ENCODE peak calls at places on chromosomes 7 and 10, in eight cellular contexts. One of them, this sample, is unnamed.

GRCh38 chr7:94088560-94088959 is 84.4 kb upstream of the BET1 start:
- DNase-seq in cardiac fibroblast: peak; percentile 33
- DNase-seq in lower leg skin: no peak
- DNase-seq in tibial artery: no peak
- DNase-seq in AG09309: no peak
- DNase-seq in IMR-90: peak; percentile 57
- DNase-seq in mammary epithelial cell: no peak
- DNase-seq in B cell: no peak
- DNase-seq in this sample: no peak

GRCh38 chr7:4361774-4362173 is 320.3 kb upstream of the FOXK1 start:
- DNase-seq in cardiac fibroblast: no peak
- DNase-seq in lower leg skin: peak; percentile 8
- DNase-seq in tibial artery: no peak
- DNase-seq in AG09309: no peak
- DNase-seq in IMR-90: no peak
- DNase-seq in mammary epithelial cell: no peak
- DNase-seq in B cell: no peak
- DNase-seq in this sample: no peak

GRCh38 chr10:112720178-112720577 is 229.9 kb upstream of the TCF7L2 start:
- DNase-seq in cardiac fibroblast: no peak
- DNase-seq in lower leg skin: no peak
- DNase-seq in tibial artery: no peak
- DNase-seq in AG09309: no peak
- DNase-seq in IMR-90: no peak
- DNase-seq in mammary epithelial cell: no peak
- DNase-seq in B cell: no peak
- DNase-seq in this sample: no peak

GRCh38 chr7:5234852-5235831 is 45.1 kb downstream of the WIPI2 start:
- DNase-seq in cardiac fibroblast: no peak
- DNase-seq in lower leg skin: no peak
- DNase-seq in tibial artery: no peak
- DNase-seq in AG09309: peak; percentile 1
- DNase-seq in IMR-90: peak; percentile 16
- DNase-seq in mammary epithelial cell: peak; percentile 41
- DNase-seq in B cell: no peak
- DNase-seq in this sample: no peak

GRCh38 chr7:36658603-36659516 is 65.4 kb downstream of the AOAH start:
- DNase-seq in cardiac fibroblast: peak; percentile 77
- DNase-seq in lower leg skin: no peak
- DNase-seq in tibial artery: no peak
- DNase-seq in AG09309: peak; percentile 92
- DNase-seq in IMR-90: peak; percentile 94
- DNase-seq in mammary epithelial cell: peak; percentile 97
- DNase-seq in B cell: no peak
- DNase-seq in this sample: peak; percentile 16

GRCh38 chr7:158030071-158030470 is 557.6 kb downstream of the PTPRN2 start:
- DNase-seq in cardiac fibroblast: no peak
- DNase-seq in lower leg skin: peak; percentile 53
- DNase-seq in tibial artery: peak; percentile 27
- DNase-seq in AG09309: no peak
- DNase-seq in IMR-90: no peak
- DNase-seq in mammary epithelial cell: no peak
- DNase-seq in B cell: no peak
- DNase-seq in this sample: no peak

GRCh38 chr7:37018954-37019353 is 294.7 kb upstream of the AOAH start:
- DNase-seq in cardiac fibroblast: no peak
- DNase-seq in lower leg skin: no peak
- DNase-seq in tibial artery: no peak
- DNase-seq in AG09309: no peak
- DNase-seq in IMR-90: no peak
- DNase-seq in mammary epithelial cell: no peak
- DNase-seq in B cell: no peak
- DNase-seq in this sample: no peak

GRCh38 chr10:66880826-66881225 is 45.0 kb upstream of the LRRTM3 start:
- DNase-seq in cardiac fibroblast: no peak
- DNase-seq in lower leg skin: no peak
- DNase-seq in tibial artery: no peak
- DNase-seq in AG09309: no peak
- DNase-seq in IMR-90: no peak
- DNase-seq in mammary epithelial cell: no peak
- DNase-seq in B cell: no peak
- DNase-seq in this sample: no peak

GRCh38 chr10:44995914-44996633 is 4.6 kb upstream of the ZNF22 start:
- DNase-seq in cardiac fibroblast: peak; percentile 89
- DNase-seq in lower leg skin: peak; percentile 91
- DNase-seq in tibial artery: peak; percentile 94
- DNase-seq in AG09309: no peak
- DNase-seq in IMR-90: peak; percentile 71
- DNase-seq in mammary epithelial cell: no peak
- DNase-seq in B cell: no peak
- DNase-seq in this sample: peak; percentile 85

GRCh38 chr10:132102717-132103110 is 37.0 kb downstream of the JAKMIP3 start:
- DNase-seq in cardiac fibroblast: no peak
- DNase-seq in lower leg skin: no peak
- DNase-seq in tibial artery: no peak
- DNase-seq in AG09309: no peak
- DNase-seq in IMR-90: no peak
- DNase-seq in mammary epithelial cell: no peak
- DNase-seq in B cell: no peak
- DNase-seq in this sample: no peak

GRCh38 chr10:132102071-132102716 is 36.4 kb downstream of the JAKMIP3 start:
- DNase-seq in cardiac fibroblast: no peak
- DNase-seq in lower leg skin: no peak
- DNase-seq in tibial artery: no peak
- DNase-seq in AG09309: no peak
- DNase-seq in IMR-90: no peak
- DNase-seq in mammary epithelial cell: no peak
- DNase-seq in B cell: no peak
- DNase-seq in this sample: no peak

GRCh38 chr10:132100556-132101349 is 35.0 kb downstream of the JAKMIP3 start:
- DNase-seq in cardiac fibroblast: no peak
- DNase-seq in lower leg skin: peak; percentile 74
- DNase-seq in tibial artery: peak; percentile 56
- DNase-seq in AG09309: no peak
- DNase-seq in IMR-90: no peak
- DNase-seq in mammary epithelial cell: no peak
- DNase-seq in B cell: no peak
- DNase-seq in this sample: no peak

GRCh38 chr10:132099701-132100481 is 34.1 kb downstream of the JAKMIP3 start:
- DNase-seq in cardiac fibroblast: no peak
- DNase-seq in lower leg skin: peak; percentile 72
- DNase-seq in tibial artery: peak; percentile 46
- DNase-seq in AG09309: no peak
- DNase-seq in IMR-90: no peak
- DNase-seq in mammary epithelial cell: no peak
- DNase-seq in B cell: no peak
- DNase-seq in this sample: no peak

GRCh38 chr10:132101529-132101928 is 35.8 kb downstream of the JAKMIP3 start:
- DNase-seq in cardiac fibroblast: no peak
- DNase-seq in lower leg skin: peak; percentile 76
- DNase-seq in tibial artery: no peak
- DNase-seq in AG09309: no peak
- DNase-seq in IMR-90: no peak
- DNase-seq in mammary epithelial cell: no peak
- DNase-seq in B cell: no peak
- DNase-seq in this sample: no peak
- TF ChIP-seq CTCF in cardiac fibroblast: peak; percentile 2
- TF ChIP-seq CTCF in lower leg skin: no peak
- TF ChIP-seq CTCF in tibial artery: no peak
- TF ChIP-seq CTCF in AG09309: no peak
- TF ChIP-seq CTCF in IMR-90: no peak
- TF ChIP-seq CTCF in mammary epithelial cell: no peak
- TF ChIP-seq CTCF in B cell: no peak
- TF ChIP-seq CTCF in this sample: no peak

GRCh38 chr10:26502988-26503387 is 64.8 kb downstream of the APBB1IP start:
- DNase-seq in cardiac fibroblast: no peak
- DNase-seq in lower leg skin: no peak
- DNase-seq in tibial artery: no peak
- DNase-seq in AG09309: no peak
- DNase-seq in IMR-90: no peak
- DNase-seq in mammary epithelial cell: no peak
- DNase-seq in B cell: no peak
- DNase-seq in this sample: no peak

GRCh38 chr10:26505491-26505890 is 67.3 kb downstream of the APBB1IP start:
- DNase-seq in cardiac fibroblast: no peak
- DNase-seq in lower leg skin: no peak
- DNase-seq in tibial artery: no peak
- DNase-seq in AG09309: no peak
- DNase-seq in IMR-90: no peak
- DNase-seq in mammary epithelial cell: no peak
- DNase-seq in B cell: no peak
- DNase-seq in this sample: no peak

GRCh38 chr10:26507441-26507840 is 69.3 kb downstream of the APBB1IP start:
- DNase-seq in cardiac fibroblast: no peak
- DNase-seq in lower leg skin: no peak
- DNase-seq in tibial artery: no peak
- DNase-seq in AG09309: no peak
- DNase-seq in IMR-90: no peak
- DNase-seq in mammary epithelial cell: no peak
- DNase-seq in B cell: no peak
- DNase-seq in this sample: no peak

GRCh38 chr10:26508016-26508415 is 69.9 kb downstream of the APBB1IP start:
- DNase-seq in cardiac fibroblast: no peak
- DNase-seq in lower leg skin: no peak
- DNase-seq in tibial artery: no peak
- DNase-seq in AG09309: no peak
- DNase-seq in IMR-90: no peak
- DNase-seq in mammary epithelial cell: no peak
- DNase-seq in B cell: no peak
- DNase-seq in this sample: no peak

DNA sequence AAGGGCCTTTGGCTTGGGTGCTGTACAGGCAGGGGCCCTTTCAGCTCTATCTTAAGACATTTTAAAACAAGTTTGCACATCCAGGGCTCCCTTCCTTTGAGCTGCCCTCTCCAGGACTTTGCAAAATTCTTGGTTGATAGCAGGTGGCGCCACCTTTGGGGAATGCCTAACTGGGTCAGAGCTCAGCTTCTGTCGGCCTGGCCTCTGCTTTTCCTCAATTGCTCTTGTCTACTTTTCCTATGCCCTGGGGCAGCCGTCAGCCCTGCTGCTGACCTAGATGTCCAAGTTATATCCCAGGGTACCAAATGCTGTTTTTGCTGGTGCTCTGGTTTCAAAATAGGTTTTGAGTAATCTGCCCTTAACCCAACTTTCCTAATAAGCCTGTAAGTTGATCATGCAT is 65.8 kb downstream of the APBB1IP start:
- DNase-seq in cardiac fibroblast: no peak
- DNase-seq in lower leg skin: no peak
- DNase-seq in tibial artery: no peak
- DNase-seq in AG09309: no peak
- DNase-seq in IMR-90: no peak
- DNase-seq in mammary epithelial cell: no peak
- DNase-seq in B cell: no peak
- DNase-seq in this sample: no peak
- TF ChIP-seq CTCF in cardiac fibroblast: no peak
- TF ChIP-seq CTCF in lower leg skin: no peak
- TF ChIP-seq CTCF in tibial artery: no peak
- TF ChIP-seq CTCF in AG09309: peak; percentile 26
- TF ChIP-seq CTCF in IMR-90: no peak
- TF ChIP-seq CTCF in mammary epithelial cell: no peak
- TF ChIP-seq CTCF in B cell: peak; percentile 26
- TF ChIP-seq CTCF in this sample: no peak

DNA sequence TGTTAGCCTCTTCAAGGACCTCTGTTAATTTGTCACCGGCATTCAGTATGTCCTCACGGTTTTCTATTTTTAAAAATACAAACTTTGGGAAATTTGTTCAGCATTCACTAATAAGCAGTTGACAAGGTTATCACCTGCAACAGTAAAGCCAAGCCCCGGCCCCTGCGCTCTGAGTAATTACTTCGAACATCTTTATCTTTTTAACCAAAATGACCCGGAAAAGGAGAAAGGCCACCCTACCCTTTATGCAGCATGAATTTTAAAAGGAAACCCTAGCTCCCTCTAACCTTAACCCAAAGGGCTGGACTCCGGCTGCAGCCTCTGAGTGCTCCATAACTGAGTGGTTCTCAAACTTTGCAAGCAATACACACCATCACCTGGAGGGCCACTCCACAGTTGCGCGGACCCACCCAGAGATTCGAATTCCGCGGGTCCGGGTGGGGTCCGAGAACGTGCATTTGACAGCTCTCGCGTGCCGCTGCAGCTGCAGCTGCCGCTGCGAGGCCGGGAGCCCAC is 940 bp downstream of the NSMCE4A start:
- DNase-seq in cardiac fibroblast: no peak
- DNase-seq in lower leg skin: peak; percentile 60
- DNase-seq in tibial artery: no peak
- DNase-seq in AG09309: no peak
- DNase-seq in IMR-90: no peak
- DNase-seq in mammary epithelial cell: no peak
- DNase-seq in B cell: no peak
- DNase-seq in this sample: no peak
- TF ChIP-seq CTCF in cardiac fibroblast: no peak
- TF ChIP-seq CTCF in lower leg skin: no peak
- TF ChIP-seq CTCF in tibial artery: no peak
- TF ChIP-seq CTCF in AG09309: no peak
- TF ChIP-seq CTCF in IMR-90: no peak
- TF ChIP-seq CTCF in mammary epithelial cell: no peak
- TF ChIP-seq CTCF in B cell: no peak
- TF ChIP-seq CTCF in this sample: no peak

GRCh38 chr10:69732826-69733150 is 68.9 kb upstream of the COL13A1 start:
- DNase-seq in cardiac fibroblast: no peak
- DNase-seq in lower leg skin: no peak
- DNase-seq in tibial artery: no peak
- DNase-seq in AG09309: no peak
- DNase-seq in IMR-90: no peak
- DNase-seq in mammary epithelial cell: no peak
- DNase-seq in B cell: no peak
- DNase-seq in this sample: no peak

GRCh38 chr10:69731698-69732097 is 70.0 kb upstream of the COL13A1 start:
- DNase-seq in cardiac fibroblast: no peak
- DNase-seq in lower leg skin: no peak
- DNase-seq in tibial artery: no peak
- DNase-seq in AG09309: no peak
- DNase-seq in IMR-90: no peak
- DNase-seq in mammary epithelial cell: no peak
- DNase-seq in B cell: no peak
- DNase-seq in this sample: no peak

GRCh38 chr10:69732147-69732825 is 69.4 kb upstream of the COL13A1 start:
- DNase-seq in cardiac fibroblast: no peak
- DNase-seq in lower leg skin: no peak
- DNase-seq in tibial artery: no peak
- DNase-seq in AG09309: no peak
- DNase-seq in IMR-90: no peak
- DNase-seq in mammary epithelial cell: no peak
- DNase-seq in B cell: no peak
- DNase-seq in this sample: peak; percentile 69

GRCh38 chr10:69730251-69731156 is 71.2 kb upstream of the COL13A1 start:
- DNase-seq in cardiac fibroblast: peak; percentile 53
- DNase-seq in lower leg skin: no peak
- DNase-seq in tibial artery: peak; percentile 87
- DNase-seq in AG09309: no peak
- DNase-seq in IMR-90: peak; percentile 63
- DNase-seq in mammary epithelial cell: peak; percentile 21
- DNase-seq in B cell: no peak
- DNase-seq in this sample: peak; percentile 71

DNA sequence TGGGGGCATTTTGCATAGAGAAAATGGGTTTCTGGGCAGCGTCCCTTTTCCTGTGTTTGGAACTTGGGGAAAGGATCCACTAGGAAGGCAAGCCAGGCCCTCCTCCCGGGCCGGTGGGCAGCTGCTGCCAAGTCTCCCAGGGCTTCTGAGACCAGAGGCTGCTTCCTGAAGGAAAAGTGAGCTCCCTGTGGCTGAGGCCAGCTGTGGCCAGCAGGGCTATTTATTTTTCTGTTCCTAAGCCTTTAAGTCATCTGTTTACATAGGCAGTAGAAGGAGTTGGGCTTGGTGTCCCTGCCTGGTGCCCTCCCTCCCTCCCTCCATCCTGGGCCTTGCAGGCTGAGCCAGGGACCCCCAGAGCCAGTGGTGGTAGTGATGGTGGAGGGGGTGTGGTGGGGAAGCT is 70.5 kb upstream of the COL13A1 start:
- DNase-seq in cardiac fibroblast: peak; percentile 63
- DNase-seq in lower leg skin: no peak
- DNase-seq in tibial artery: peak; percentile 91
- DNase-seq in AG09309: no peak
- DNase-seq in IMR-90: peak; percentile 91
- DNase-seq in mammary epithelial cell: no peak
- DNase-seq in B cell: no peak
- DNase-seq in this sample: no peak
- TF ChIP-seq CTCF in cardiac fibroblast: peak; percentile 15
- TF ChIP-seq CTCF in lower leg skin: no peak
- TF ChIP-seq CTCF in tibial artery: peak; percentile 45
- TF ChIP-seq CTCF in AG09309: peak; percentile 10
- TF ChIP-seq CTCF in IMR-90: peak; percentile 29
- TF ChIP-seq CTCF in mammary epithelial cell: no peak
- TF ChIP-seq CTCF in B cell: no peak
- TF ChIP-seq CTCF in this sample: no peak

This sample was measured in heart right ventricle.